ENCODE peak calls at places on chromosomes 3 and 15, in four cellular contexts. C, I, T and K are unnamed samples.

GRCh38 chr3:90016492-90017065 is 909.2 kb downstream of the EPHA3 start:
- DNase-seq in C (no peak), I (no peak), T (no peak), K (no peak)

GRCh38 chr15:101242160-101242998 is 9.5 kb downstream of the CHSY1 start:
- DNase-seq in C (peak; percentile 45), I (peak; percentile 30), T (no peak), K (no peak)

GRCh38 chr3:148233403-148233802 is 464.3 kb upstream of the AGTR1 start:
- DNase-seq in C (no peak), I (no peak), T (no peak), K (no peak)

GRCh38 chr15:85504739-85505676 is 124.6 kb downstream of the AKAP13 start:
- DNase-seq in C (peak; percentile 77), I (peak; percentile 66), T (peak; percentile 53), K (no peak)

GRCh38 chr15:70835415-70835814 is 18.5 kb downstream of the LARP6 start:
- DNase-seq in C (no peak), I (no peak), T (no peak), K (peak; percentile 58)

GRCh38 chr3:145939431-145939830 is 221.6 kb downstream of the PLOD2 start:
- DNase-seq in C (no peak), I (no peak), T (no peak), K (no peak)

GRCh38 chr3:81910244-81910852 is 148.9 kb upstream of the GBE1 start:
- DNase-seq in C (peak; percentile 43), I (peak; percentile 22), T (peak; percentile 24), K (no peak)

GRCh38 chr15:68900032-68900431 is 30.3 kb upstream of the SPESP1 start:
- DNase-seq in C (no peak), I (no peak), T (no peak), K (no peak)

GRCh38 chr15:58070801-58071418 is 5.4 kb upstream of the ALDH1A2 start:
- DNase-seq in C (peak; percentile 70), I (peak; percentile 19), T (peak; percentile 67), K (peak; percentile 29)

GRCh38 chr3:94704467-94704866 is 641.6 kb downstream of the NSUN3 start:
- DNase-seq in C (no peak), I (no peak), T (no peak), K (no peak)

GRCh38 chr3:25505581-25505980 is 77.5 kb downstream of the RARB start:
- DNase-seq in C (no peak), I (no peak), T (no peak), K (no peak)

GRCh38 chr3:66106788-66107187 is 68.1 kb upstream of the MAGI1 start:
- DNase-seq in C (peak; percentile 65), I (no peak), T (no peak), K (no peak)

GRCh38 chr3:46709721-46710120 is 7.9 kb downstream of the PRSS50 start:
- DNase-seq in C (no peak), I (no peak), T (no peak), K (no peak)

GRCh38 chr3:170752571-170753155 is 117.3 kb downstream of the RPL22L1 start:
- DNase-seq in C (no peak), I (no peak), T (no peak), K (no peak)

GRCh38 chr3:52087728-52088127 is 31.4 kb upstream of the DUSP7 start:
- DNase-seq in C (no peak), I (no peak), T (no peak), K (no peak)

GRCh38 chr3:124276863-124277515 is 285.1 kb upstream of the ROPN1 start:
- DNase-seq in C (peak; percentile 65), I (no peak), T (no peak), K (no peak)

GRCh38 chr3:10255835-10256234 is 7.6 kb downstream of the TATDN2 start:
- DNase-seq in C (no peak), I (no peak), T (no peak), K (no peak)

GRCh38 chr3:13825317-13825590 is 54.6 kb downstream of the WNT7A start:
- DNase-seq in C (no peak), I (no peak), T (no peak), K (no peak)

GRCh38 chr3:126618021-126618420 is 36.9 kb downstream of the TXNRD3 start:
- DNase-seq in C (no peak), I (no peak), T (no peak), K (no peak)

GRCh38 chr15:77634266-77634962 is 1.7 kb upstream of the LINGO1 start:
- DNase-seq in C (peak; percentile 73), I (peak; percentile 45), T (peak; percentile 89), K (peak; percentile 62)

GRCh38 chr15:56608993-56609392 is 124.3 kb downstream of the ZNF280D start:
- DNase-seq in C (no peak), I (no peak), T (no peak), K (no peak)